ENCODE peak calls at places on chromosome 9, in eight cellular contexts. N, R, A, J, F, G, X and U are unnamed samples.

GRCh38 chr9:128033609-128034008 is 33.5 kb downstream of the NAIF1 start:
- DNase-seq in N (no peak), R (no peak), A (no peak), J (no peak), F (no peak), G (no peak), X (no peak), U (no peak)

GRCh38 chr9:121299125-121299466 is 31.1 kb downstream of the GSN start:
- DNase-seq in N (no peak), R (no peak), A (no peak), J (no peak), F (peak; percentile 77), G (no peak), X (no peak), U (no peak)

GRCh38 chr9:14314929-14315753 is 1.2 kb upstream of the NFIB start:
- DNase-seq in N (peak; percentile 92), R (peak; percentile 67), A (peak; percentile 93), J (peak; percentile 70), F (peak; percentile 97), G (peak; percentile 85), X (peak; percentile 91), U (no peak)

GRCh38 chr9:34249274-34249673 is 70.4 kb downstream of the UBAP1 start:
- DNase-seq in N (no peak), R (no peak), A (no peak), J (no peak), F (no peak), G (no peak), X (no peak), U (no peak)

GRCh38 chr9:134778841-134779411 is 101.7 kb upstream of the FCN2 start:
- DNase-seq in N (peak; percentile 58), R (no peak), A (peak; percentile 57), J (peak; percentile 65), F (no peak), G (peak; percentile 60), X (no peak), U (no peak)

GRCh38 chr9:86077286-86077685 is 22.1 kb downstream of the GOLM1 start:
- DNase-seq in N (no peak), R (no peak), A (no peak), J (no peak), F (no peak), G (no peak), X (no peak), U (no peak)

GRCh38 chr9:111662851-111663823 is 1.7 kb downstream of the GNG10 start:
- DNase-seq in N (no peak), R (no peak), A (no peak), J (no peak), F (no peak), G (no peak), X (no peak), U (no peak)

GRCh38 chr9:77975023-77975422 is 56.6 kb downstream of the GNAQ start:
- DNase-seq in N (no peak), R (no peak), A (no peak), J (no peak), F (no peak), G (no peak), X (no peak), U (no peak)

GRCh38 chr9:95074632-95075269 is 242.8 kb downstream of the FANCC start:
- DNase-seq in N (no peak), R (no peak), A (no peak), J (no peak), F (no peak), G (no peak), X (peak; percentile 53), U (no peak)

GRCh38 chr9:93124793-93125192 is 9.3 kb downstream of the NINJ1 start:
- DNase-seq in N (peak; percentile 30), R (no peak), A (peak; percentile 16), J (no peak), F (no peak), G (no peak), X (no peak), U (no peak)

GRCh38 chr9:126618200-126618589 is 4.5 kb downstream of the LMX1B start:
- DNase-seq in N (no peak), R (no peak), A (no peak), J (no peak), F (no peak), G (no peak), X (no peak), U (no peak)

GRCh38 chr9:21681641-21682040 is 120.8 kb upstream of the MTAP start:
- DNase-seq in N (no peak), R (peak; percentile 83), A (no peak), J (no peak), F (no peak), G (peak; percentile 90), X (no peak), U (peak; percentile 79)

GRCh38 chr9:109906766-109907382 is 126.9 kb downstream of the PALM2AKAP2 start:
- DNase-seq in N (no peak), R (no peak), A (no peak), J (no peak), F (no peak), G (peak; percentile 7), X (no peak), U (no peak)

GRCh38 chr9:37034938-37035471 is 937 bp upstream of the PAX5 start:
- DNase-seq in N (no peak), R (no peak), A (no peak), J (no peak), F (peak; percentile 41), G (no peak), X (no peak), U (no peak)
- H3K4me3 ChIP-seq in N (no peak overlapping the region), R (no peak overlapping the region), A (no peak overlapping the region), J (peak overlapping the region; percentile 50), F (peak overlapping the region; percentile 52), G (peak overlapping the region; percentile 64), X (no peak overlapping the region), U (no peak overlapping the region)

GRCh38 chr9:131977074-131977838 is 102.4 kb downstream of the MED27 start:
- DNase-seq in N (no peak), R (no peak), A (no peak), J (no peak), F (no peak), G (no peak), X (no peak), U (no peak)
- H3K4me3 ChIP-seq in N (no peak overlapping the region), R (no peak overlapping the region), A (no peak overlapping the region), J (no peak overlapping the region), F (no peak overlapping the region), G (no peak overlapping the region), X (no peak overlapping the region), U (no peak overlapping the region)

GRCh38 chr9:135885100-135885853 is 22.1 kb downstream of the CAMSAP1 start:
- DNase-seq in N (no peak), R (no peak), A (no peak), J (no peak), F (peak; percentile 38), G (peak; percentile 10), X (no peak), U (no peak)

GRCh38 chr9:135887021-135887507 is 20.3 kb downstream of the CAMSAP1 start:
- DNase-seq in N (no peak), R (no peak), A (no peak), J (no peak), F (peak; percentile 61), G (no peak), X (no peak), U (no peak)

GRCh38 chr9:135887585-135888050 is 19.7 kb downstream of the CAMSAP1 start:
- DNase-seq in N (no peak), R (no peak), A (no peak), J (no peak), F (peak; percentile 67), G (no peak), X (no peak), U (no peak)

GRCh38 chr9:135884328-135885035 is 22.9 kb downstream of the CAMSAP1 start:
- DNase-seq in N (no peak), R (no peak), A (no peak), J (no peak), F (peak; percentile 63), G (peak; percentile 12), X (no peak), U (no peak)

DNA sequence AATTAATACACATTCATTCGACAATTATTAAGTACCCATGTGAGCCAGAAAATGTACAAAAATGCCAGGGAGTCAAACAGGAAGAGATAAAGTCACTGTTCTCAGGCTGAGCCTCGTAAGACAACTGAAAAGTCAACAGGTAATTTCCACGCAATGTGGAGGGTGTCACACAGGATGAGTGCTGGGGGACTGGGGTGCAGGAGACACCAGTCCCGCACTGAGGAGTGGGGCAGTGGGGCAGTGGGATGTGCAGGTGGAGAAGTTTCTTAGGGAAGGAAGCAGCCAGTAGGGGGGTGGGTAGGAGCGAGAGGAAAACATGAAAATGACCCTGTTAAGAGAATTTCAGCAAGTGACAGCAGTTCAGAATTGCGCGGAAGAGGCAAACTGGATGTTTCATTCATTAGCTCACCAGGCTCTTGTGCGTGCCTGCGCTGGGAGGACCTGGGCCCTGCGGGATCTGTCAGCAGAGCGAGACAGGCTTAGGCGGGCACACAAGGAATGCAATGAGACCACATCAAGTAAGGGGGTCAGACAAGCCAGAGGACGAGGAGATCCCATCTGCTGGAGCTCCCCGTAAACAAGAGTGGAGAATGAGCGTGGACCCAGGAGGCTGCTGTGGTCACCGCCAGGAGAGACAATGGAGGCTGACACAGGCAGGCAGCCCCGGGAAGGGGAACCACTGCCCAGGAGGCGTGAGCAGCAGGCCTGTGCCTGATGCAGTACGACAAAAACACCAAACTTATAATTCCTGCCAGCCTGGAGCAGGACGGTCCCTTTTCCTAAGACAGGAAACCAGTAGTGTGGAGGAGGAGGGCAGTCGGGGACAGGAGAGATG is 21.0 kb downstream of the CAMSAP1 start:
- DNase-seq in N (no peak), R (no peak), A (no peak), J (no peak), F (peak; percentile 64), G (no peak), X (no peak), U (no peak)
- H3K4me3 ChIP-seq in N (no peak overlapping the region), R (no peak overlapping the region), A (no peak overlapping the region), J (no peak overlapping the region), F (no peak overlapping the region), G (no peak overlapping the region), X (no peak overlapping the region), U (peak overlapping the region; percentile 8)

GRCh38 chr9:114350636-114351396 is 21.1 kb downstream of the ORM2 start:
- DNase-seq in N (no peak), R (no peak), A (no peak), J (no peak), F (no peak), G (no peak), X (no peak), U (no peak)
- H3K4me3 ChIP-seq in N (no peak overlapping the region), R (no peak overlapping the region), A (no peak overlapping the region), J (no peak overlapping the region), F (no peak overlapping the region), G (no peak overlapping the region), X (no peak overlapping the region), U (no peak overlapping the region)

GRCh38 chr9:16191691-16192402 is 639.0 kb downstream of the CCDC171 start:
- DNase-seq in N (peak; percentile 66), R (peak; percentile 61), A (peak; percentile 80), J (peak; percentile 84), F (peak; percentile 78), G (peak; percentile 74), X (peak; percentile 85), U (no peak)
- H3K4me3 ChIP-seq in N (no peak overlapping the region), R (no peak overlapping the region), A (no peak overlapping the region), J (no peak overlapping the region), F (peak overlapping the region; percentile 53), G (no peak overlapping the region), X (no peak overlapping the region), U (peak overlapping the region; percentile 23)